ENCODE peak calls at places on chromosomes 11 and 22, in four cellular contexts. H, L, T and Q are unnamed samples.

GRCh38 chr11:130674686-130675085 is 226.2 kb downstream of the ADAMTS15 start:
- DNase-seq in H (no peak), L (no peak), T (peak; percentile 54), Q (no peak)

GRCh38 chr22:38460367-38460952 is 5.5 kb upstream of the KCNJ4 start:
- DNase-seq in H (no peak), L (no peak), T (no peak), Q (no peak)

GRCh38 chr11:18523079-18523478 is 3.7 kb downstream of the TSG101 start:
- DNase-seq in H (no peak), L (no peak), T (peak; percentile 14), Q (no peak)

GRCh38 chr11:110075087-110075821 is 17.9 kb upstream of the ZC3H12C start:
- DNase-seq in H (peak; percentile 15), L (no peak), T (no peak), Q (no peak)

GRCh38 chr11:35009941-35010337 is 93.5 kb downstream of the PDHX start:
- DNase-seq in H (peak; percentile 41), L (no peak), T (no peak), Q (no peak)

GRCh38 chr22:42655693-42656092 is 6.5 kb upstream of the CYB5R3 start:
- DNase-seq in H (no peak), L (no peak), T (no peak), Q (no peak)

GRCh38 chr22:26004477-26004876 is 164.8 kb upstream of the SEZ6L start:
- DNase-seq in H (no peak), L (no peak), T (no peak), Q (no peak)

GRCh38 chr11:69867076-69868002 is 48.1 kb upstream of the FGF3 start:
- DNase-seq in H (peak; percentile 16), L (no peak), T (peak; percentile 41), Q (peak; percentile 10)

GRCh38 chr11:11020747-11021149 is 162.9 kb upstream of the ZBED5 start:
- DNase-seq in H (no peak), L (no peak), T (peak; percentile 48), Q (no peak)

GRCh38 chr22:20384865-20385264 is 9.1 kb upstream of the ZNF74 start:
- DNase-seq in H (no peak), L (no peak), T (no peak), Q (no peak)

GRCh38 chr11:1959786-1960185 is 12.7 kb downstream of the MRPL23 start:
- DNase-seq in H (no peak), L (no peak), T (no peak), Q (no peak)

GRCh38 chr11:2689551-2690260 is 10.1 kb downstream of the KCNQ1OT1 start:
- DNase-seq in H (no peak), L (no peak), T (no peak), Q (no peak)

GRCh38 chr11:45817191-45817590 is 12.2 kb downstream of the SLC35C1 start:
- DNase-seq in H (no peak), L (no peak), T (no peak), Q (no peak)

GRCh38 chr11:792873-793272 is 3.0 kb upstream of the CEND1 start:
- DNase-seq in H (no peak), L (no peak), T (no peak), Q (no peak)

GRCh38 chr22:46373838-46374662 is 38.5 kb downstream of the TRMU start:
- DNase-seq in H (peak; percentile 9), L (no peak), T (no peak), Q (no peak)